ENCODE peak calls at places on chromosomes 6 and 20, in nine cellular contexts. J is fibroblast of the conjunctiva; M is pancreas; V is EL; Q is stimulated activated CD8-positive, alpha-beta memory T cell treated with anti-CD3 and anti-CD28 coated beads, Interleukin-15, amount 100 ng/mL, for 24 hours; G is non-pigmented ciliary epithelial cell; U is brain microvascular endothelial cell; C is ascending aorta; T is NCI-H1105 treated with DMSO at 0.1 percent for 48 hours. P is an unnamed sample.

GRCh38 chr6:83517500-83517899 is 5.2 kb downstream of the PRSS35 start:
- DNase-seq in J (no peak), M (no peak), V (no peak), Q (no peak), G (no peak), U (no peak), C (no peak), T (no peak), P (no peak)

GRCh38 chr6:158758464-158758863 is 60.7 kb downstream of the EZR start:
- DNase-seq in J (no peak), M (no peak), V (no peak), Q (no peak), G (no peak), U (no peak), C (no peak), T (peak; percentile 92), P (no peak)

GRCh38 chr6:20644667-20645370 is 110.6 kb downstream of the CDKAL1 start:
- DNase-seq in J (no peak), M (no peak), V (peak; percentile 44), Q (no peak), G (peak; percentile 27), U (peak; percentile 56), C (no peak), T (no peak), P (no peak)

GRCh38 chr6:144036064-144036873 is 28.2 kb upstream of the PLAGL1 start:
- DNase-seq in J (peak; percentile 61), M (no peak), V (peak; percentile 41), Q (no peak), G (no peak), U (no peak), C (no peak), T (no peak), P (no peak)

GRCh38 chr6:15017251-15017650 is 228.6 kb upstream of the JARID2 start:
- DNase-seq in J (no peak), M (no peak), V (peak; percentile 8), Q (no peak), G (no peak), U (peak; percentile 5), C (no peak), T (no peak), P (no peak)

GRCh38 chr6:26286168-26286854 is 78.7 kb upstream of the BTN3A2 start:
- DNase-seq in J (no peak), M (peak; percentile 89), V (peak; percentile 69), Q (no peak), G (no peak), U (peak; percentile 42), C (no peak), T (peak; percentile 66), P (peak; percentile 56)

GRCh38 chr20:62117658-62118057 is 4.6 kb upstream of the LSM14B start:
- DNase-seq in J (no peak), M (no peak), V (no peak), Q (no peak), G (no peak), U (no peak), C (no peak), T (no peak), P (no peak)

GRCh38 chr6:5994234-5994998 is 12.3 kb downstream of the NRN1 start:
- DNase-seq in J (no peak), M (no peak), V (no peak), Q (no peak), G (no peak), U (no peak), C (no peak), T (no peak), P (no peak)

GRCh38 chr6:158684745-158685355 is 35.0 kb downstream of the SYTL3 start:
- DNase-seq in J (no peak), M (no peak), V (no peak), Q (no peak), G (no peak), U (no peak), C (no peak), T (no peak), P (no peak)

GRCh38 chr6:34284563-34285545 is 36.0 kb upstream of the SMIM29 start:
- DNase-seq in J (peak; percentile 87), M (no peak), V (peak; percentile 16), Q (no peak), G (peak; percentile 41), U (peak; percentile 61), C (peak; percentile 10), T (no peak), P (peak; percentile 23)

GRCh38 chr6:111804627-111805235 is 68.5 kb downstream of the FYN start:
- DNase-seq in J (peak; percentile 41), M (no peak), V (peak; percentile 51), Q (no peak), G (peak; percentile 89), U (peak; percentile 87), C (no peak), T (no peak), P (peak; percentile 96)

GRCh38 chr6:1527098-1527497 is 82.6 kb upstream of the FOXC1 start:
- DNase-seq in J (peak; percentile 44), M (no peak), V (peak; percentile 25), Q (no peak), G (no peak), U (peak; percentile 9), C (peak; percentile 15), T (no peak), P (peak; percentile 3)

GRCh38 chr20:48789185-48789668 is 38.6 kb downstream of the PREX1 start:
- DNase-seq in J (no peak), M (no peak), V (no peak), Q (no peak), G (no peak), U (no peak), C (no peak), T (no peak), P (no peak)

GRCh38 chr6:145082359-145082758 is 653.0 kb downstream of the EPM2A start:
- DNase-seq in J (no peak), M (no peak), V (no peak), Q (no peak), G (no peak), U (no peak), C (no peak), T (no peak), P (no peak)

GRCh38 chr6:14038636-14039035 is 78.9 kb upstream of the CD83 start:
- DNase-seq in J (no peak), M (no peak), V (no peak), Q (no peak), G (no peak), U (no peak), C (no peak), T (peak; percentile 40), P (no peak)

GRCh38 chr6:143941852-143942627 is 66.0 kb downstream of the PLAGL1 start:
- DNase-seq in J (peak; percentile 53), M (peak; percentile 38), V (peak; percentile 72), Q (peak; percentile 19), G (no peak), U (peak; percentile 38), C (no peak), T (peak; percentile 74), P (peak; percentile 32)

GRCh38 chr20:3801846-3802245 is 5.7 kb downstream of the CDC25B start:
- DNase-seq in J (no peak), M (no peak), V (no peak), Q (no peak), G (no peak), U (no peak), C (no peak), T (no peak), P (no peak)

GRCh38 chr6:108751851-108752732 is 96.1 kb upstream of the ARMC2 start:
- DNase-seq in J (no peak), M (peak; percentile 84), V (no peak), Q (no peak), G (no peak), U (no peak), C (no peak), T (no peak), P (no peak)

GRCh38 chr6:24583463-24584389 is 62.3 kb downstream of the KIAA0319 start:
- DNase-seq in J (peak; percentile 24), M (peak; percentile 82), V (peak; percentile 71), Q (peak; percentile 26), G (peak; percentile 32), U (peak; percentile 33), C (no peak), T (peak; percentile 99), P (no peak)

GRCh38 chr6:70763754-70764153 is 96.1 kb downstream of the SMAP1 start:
- DNase-seq in J (no peak), M (no peak), V (peak; percentile 13), Q (no peak), G (peak; percentile 1), U (peak; percentile 7), C (no peak), T (no peak), P (no peak)

GRCh38 chr6:159151266-159151855 is 17.8 kb upstream of the FNDC1 start:
- DNase-seq in J (no peak), M (peak; percentile 56), V (peak; percentile 53), Q (no peak), G (no peak), U (peak; percentile 73), C (no peak), T (peak; percentile 53), P (no peak)

GRCh38 chr6:10266061-10266460 is 148.8 kb downstream of the TFAP2A start:
- DNase-seq in J (no peak), M (no peak), V (no peak), Q (no peak), G (no peak), U (no peak), C (no peak), T (no peak), P (no peak)

GRCh38 chr6:165889636-165890403 is 226.8 kb upstream of the PDE10A start:
- DNase-seq in J (peak; percentile 42), M (peak; percentile 27), V (peak; percentile 34), Q (no peak), G (no peak), U (peak; percentile 58), C (no peak), T (peak; percentile 48), P (peak; percentile 39)